ENCODE peak calls at places on chromosomes 4 and X, in five cellular contexts. One of them, this sample, is unnamed.
A peak's percentile ranks its signal among the peaks of the same experiment; 100 is the strongest.

GRCh38 chrX:40008841-40009461 is 88.8 kb downstream of the BCOR start:
- DNase-seq in PC-3: no peak
- DNase-seq in GM23248: peak; percentile 43
- DNase-seq in neural progenitor cell: peak; percentile 72
- DNase-seq in MM.1S: no peak
- DNase-seq in this sample: peak; percentile 52

GRCh38 chr4:15469402-15470148 is at the start of gene CC2D2A:
- DNase-seq in PC-3: peak; percentile 47
- DNase-seq in GM23248: peak; percentile 81
- DNase-seq in neural progenitor cell: peak; percentile 50
- DNase-seq in MM.1S: no peak
- DNase-seq in this sample: peak; percentile 66

GRCh38 chr4:176549161-176549865 is 229.5 kb downstream of the SPCS3 start:
- DNase-seq in PC-3: peak; percentile 69
- DNase-seq in GM23248: peak; percentile 64
- DNase-seq in neural progenitor cell: no peak
- DNase-seq in MM.1S: no peak
- DNase-seq in this sample: no peak

GRCh38 chr4:166502660-166503059 is 629.6 kb downstream of the TLL1 start:
- DNase-seq in PC-3: no peak
- DNase-seq in GM23248: no peak
- DNase-seq in neural progenitor cell: no peak
- DNase-seq in MM.1S: no peak
- DNase-seq in this sample: no peak

GRCh38 chr4:12949719-12950118 is 534.4 kb downstream of the RAB28 start:
- DNase-seq in PC-3: peak; percentile 50
- DNase-seq in GM23248: no peak
- DNase-seq in neural progenitor cell: no peak
- DNase-seq in MM.1S: no peak
- DNase-seq in this sample: no peak

GRCh38 chrX:65601530-65602281 is 65.7 kb upstream of the MSN start:
- DNase-seq in PC-3: peak; percentile 68
- DNase-seq in GM23248: peak; percentile 86
- DNase-seq in neural progenitor cell: no peak
- DNase-seq in MM.1S: peak; percentile 34
- DNase-seq in this sample: no peak

GRCh38 chrX:1743105-1743504 is 128.2 kb downstream of the ASMT start:
- DNase-seq in PC-3: no peak
- DNase-seq in GM23248: no peak
- DNase-seq in neural progenitor cell: no peak
- DNase-seq in MM.1S: no peak
- DNase-seq in this sample: no peak

GRCh38 chrX:1928805-1929204 is 313.9 kb downstream of the ASMT start:
- DNase-seq in PC-3: no peak
- DNase-seq in GM23248: no peak
- DNase-seq in neural progenitor cell: peak; percentile 45
- DNase-seq in MM.1S: no peak
- DNase-seq in this sample: peak; percentile 87

GRCh38 chr4:185232370-185232769 is 23.0 kb downstream of the SNX25 start:
- DNase-seq in PC-3: peak; percentile 13
- DNase-seq in GM23248: peak; percentile 50
- DNase-seq in neural progenitor cell: no peak
- DNase-seq in MM.1S: no peak
- DNase-seq in this sample: no peak

GRCh38 chrX:49934148-49934547 is 11.8 kb downstream of the CLCN5 start:
- DNase-seq in PC-3: peak; percentile 37
- DNase-seq in GM23248: no peak
- DNase-seq in neural progenitor cell: no peak
- DNase-seq in MM.1S: no peak
- DNase-seq in this sample: no peak

GRCh38 chr4:29002151-29002550 is 1718.0 kb upstream of the PCDH7 start:
- DNase-seq in PC-3: no peak
- DNase-seq in GM23248: no peak
- DNase-seq in neural progenitor cell: peak; percentile 79
- DNase-seq in MM.1S: no peak
- DNase-seq in this sample: peak; percentile 55

GRCh38 chr4:47187608-47188007 is 156.2 kb downstream of the GABRB1 start:
- DNase-seq in PC-3: no peak
- DNase-seq in GM23248: no peak
- DNase-seq in neural progenitor cell: no peak
- DNase-seq in MM.1S: no peak
- DNase-seq in this sample: no peak

GRCh38 chr4:153794001-153794400 is 5.1 kb upstream of the SFRP2 start:
- DNase-seq in PC-3: peak; percentile 29
- DNase-seq in GM23248: no peak
- DNase-seq in neural progenitor cell: no peak
- DNase-seq in MM.1S: no peak
- DNase-seq in this sample: no peak

GRCh38 chr4:136687118-136687517 is 845.2 kb downstream of the PCDH18 start:
- DNase-seq in PC-3: no peak
- DNase-seq in GM23248: no peak
- DNase-seq in neural progenitor cell: peak; percentile 16
- DNase-seq in MM.1S: no peak
- DNase-seq in this sample: peak; percentile 52

GRCh38 chr4:1866095-1866755 is 5.0 kb upstream of the NSD2 start:
- DNase-seq in PC-3: no peak
- DNase-seq in GM23248: no peak
- DNase-seq in neural progenitor cell: no peak
- DNase-seq in MM.1S: no peak
- DNase-seq in this sample: no peak

GRCh38 chrX:38985375-38985774 is 184.1 kb downstream of the MID1IP1 start:
- DNase-seq in PC-3: peak; percentile 58
- DNase-seq in GM23248: peak; percentile 41
- DNase-seq in neural progenitor cell: no peak
- DNase-seq in MM.1S: peak; percentile 38
- DNase-seq in this sample: peak; percentile 61

GRCh38 chr4:16858275-16858752 is 40.1 kb downstream of the LDB2 start:
- DNase-seq in PC-3: peak; percentile 23
- DNase-seq in GM23248: peak; percentile 32
- DNase-seq in neural progenitor cell: no peak
- DNase-seq in MM.1S: no peak
- DNase-seq in this sample: peak; percentile 52

GRCh38 chr4:98845960-98846359 is 83.0 kb downstream of the EIF4E start:
- DNase-seq in PC-3: no peak
- DNase-seq in GM23248: no peak
- DNase-seq in neural progenitor cell: no peak
- DNase-seq in MM.1S: no peak
- DNase-seq in this sample: no peak

GRCh38 chr4:67533112-67533511 is 12.2 kb downstream of the CENPC start:
- DNase-seq in PC-3: no peak
- DNase-seq in GM23248: no peak
- DNase-seq in neural progenitor cell: no peak
- DNase-seq in MM.1S: no peak
- DNase-seq in this sample: no peak

GRCh38 chr4:139555073-139555704 is 830 bp downstream of the SETD7 start:
- DNase-seq in PC-3: peak; percentile 77
- DNase-seq in GM23248: peak; percentile 96
- DNase-seq in neural progenitor cell: peak; percentile 80
- DNase-seq in MM.1S: peak; percentile 91
- DNase-seq in this sample: peak; percentile 80

GRCh38 chrX:150489359-150490015 is 78.9 kb upstream of the MTM1 start:
- DNase-seq in PC-3: no peak
- DNase-seq in GM23248: no peak
- DNase-seq in neural progenitor cell: no peak
- DNase-seq in MM.1S: no peak
- DNase-seq in this sample: peak; percentile 4

GRCh38 chr4:173748353-173748752 is 218.3 kb upstream of the HAND2 start:
- DNase-seq in PC-3: no peak
- DNase-seq in GM23248: peak; percentile 45
- DNase-seq in neural progenitor cell: no peak
- DNase-seq in MM.1S: peak; percentile 28
- DNase-seq in this sample: no peak

GRCh38 chr4:97317691-97318090 is 825.6 kb downstream of the STPG2 start:
- DNase-seq in PC-3: no peak
- DNase-seq in GM23248: no peak
- DNase-seq in neural progenitor cell: peak; percentile 65
- DNase-seq in MM.1S: no peak
- DNase-seq in this sample: peak; percentile 9

GRCh38 chr4:20015825-20016224 is 235.9 kb upstream of the SLIT2 start:
- DNase-seq in PC-3: peak; percentile 80
- DNase-seq in GM23248: no peak
- DNase-seq in neural progenitor cell: no peak
- DNase-seq in MM.1S: no peak
- DNase-seq in this sample: no peak

GRCh38 chr4:150773729-150774449 is 191.9 kb downstream of the MAB21L2 start:
- DNase-seq in PC-3: no peak
- DNase-seq in GM23248: no peak
- DNase-seq in neural progenitor cell: no peak
- DNase-seq in MM.1S: no peak
- DNase-seq in this sample: no peak

GRCh38 chrX:114071412-114071811 is 512.5 kb upstream of the HTR2C start:
- DNase-seq in PC-3: no peak
- DNase-seq in GM23248: no peak
- DNase-seq in neural progenitor cell: no peak
- DNase-seq in MM.1S: no peak
- DNase-seq in this sample: no peak

GRCh38 chrX:108396188-108396885 is 41.9 kb downstream of the COL4A6 start:
- DNase-seq in PC-3: peak; percentile 68
- DNase-seq in GM23248: peak; percentile 36
- DNase-seq in neural progenitor cell: no peak
- DNase-seq in MM.1S: no peak
- DNase-seq in this sample: peak; percentile 58

GRCh38 chrX:54423161-54423888 is 16.9 kb upstream of the TSR2 start:
- DNase-seq in PC-3: no peak
- DNase-seq in GM23248: no peak
- DNase-seq in neural progenitor cell: peak; percentile 63
- DNase-seq in MM.1S: no peak
- DNase-seq in this sample: peak; percentile 76

GRCh38 chrX:80812176-80812575 is 2.5 kb upstream of the BRWD3 start:
- DNase-seq in PC-3: peak; percentile 26
- DNase-seq in GM23248: peak; percentile 42
- DNase-seq in neural progenitor cell: peak; percentile 56
- DNase-seq in MM.1S: peak; percentile 53
- DNase-seq in this sample: peak; percentile 75

GRCh38 chrX:78322863-78323262 is 4.5 kb downstream of the CYSLTR1 start:
- DNase-seq in PC-3: no peak
- DNase-seq in GM23248: no peak
- DNase-seq in neural progenitor cell: no peak
- DNase-seq in MM.1S: no peak
- DNase-seq in this sample: no peak

GRCh38 chr4:173257732-173258717 is 76.1 kb downstream of the HMGB2 start:
- DNase-seq in PC-3: peak; percentile 73
- DNase-seq in GM23248: peak; percentile 78
- DNase-seq in neural progenitor cell: peak; percentile 81
- DNase-seq in MM.1S: peak; percentile 76
- DNase-seq in this sample: peak; percentile 90

GRCh38 chrX:47380268-47380667 is 9.9 kb downstream of the ZNF157 start:
- DNase-seq in PC-3: peak; percentile 62
- DNase-seq in GM23248: no peak
- DNase-seq in neural progenitor cell: no peak
- DNase-seq in MM.1S: no peak
- DNase-seq in this sample: no peak

GRCh38 chr4:41913509-41913908 is 21.7 kb upstream of the TMEM33 start:
- DNase-seq in PC-3: peak; percentile 69
- DNase-seq in GM23248: no peak
- DNase-seq in neural progenitor cell: no peak
- DNase-seq in MM.1S: no peak
- DNase-seq in this sample: no peak

DNA sequence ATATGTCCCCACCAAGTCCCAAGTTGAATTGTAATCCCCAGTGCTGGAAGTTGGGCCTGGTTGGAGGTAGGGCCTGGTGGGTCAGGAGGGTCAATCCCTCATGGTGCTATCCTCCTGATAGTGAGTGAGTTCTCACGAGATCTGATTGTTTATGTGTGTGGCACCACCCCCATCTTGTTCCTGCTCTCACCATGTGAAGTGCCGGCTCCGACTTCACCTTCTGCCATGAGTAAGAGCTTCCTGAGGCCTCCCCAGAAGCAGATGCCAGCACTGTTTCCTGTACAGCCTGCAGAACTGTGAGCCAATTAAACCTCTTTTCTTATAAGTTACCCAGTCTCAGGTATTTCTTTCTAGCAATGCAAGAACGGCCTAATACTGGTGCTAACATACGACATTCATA is 22.7 kb upstream of the TMEM33 start:
- DNase-seq in PC-3: no peak
- DNase-seq in GM23248: no peak
- DNase-seq in neural progenitor cell: no peak
- DNase-seq in MM.1S: no peak
- DNase-seq in this sample: no peak
- TF ChIP-seq EZH2phosphoT487 in PC-3: no peak
- TF ChIP-seq EZH2phosphoT487 in GM23248: no peak
- TF ChIP-seq EZH2phosphoT487 in neural progenitor cell: no peak
- TF ChIP-seq EZH2phosphoT487 in MM.1S: no peak
- TF ChIP-seq EZH2phosphoT487 in this sample: no peak

GRCh38 chr4:87268401-87268800 is 48.0 kb upstream of the KLHL8 start:
- DNase-seq in PC-3: no peak
- DNase-seq in GM23248: no peak
- DNase-seq in neural progenitor cell: no peak
- DNase-seq in MM.1S: no peak
- DNase-seq in this sample: no peak
- TF ChIP-seq EZH2 in PC-3: no peak
- TF ChIP-seq EZH2 in GM23248: no peak
- TF ChIP-seq EZH2 in neural progenitor cell: no peak
- TF ChIP-seq EZH2 in MM.1S: no peak
- TF ChIP-seq EZH2 in this sample: no peak

DNA sequence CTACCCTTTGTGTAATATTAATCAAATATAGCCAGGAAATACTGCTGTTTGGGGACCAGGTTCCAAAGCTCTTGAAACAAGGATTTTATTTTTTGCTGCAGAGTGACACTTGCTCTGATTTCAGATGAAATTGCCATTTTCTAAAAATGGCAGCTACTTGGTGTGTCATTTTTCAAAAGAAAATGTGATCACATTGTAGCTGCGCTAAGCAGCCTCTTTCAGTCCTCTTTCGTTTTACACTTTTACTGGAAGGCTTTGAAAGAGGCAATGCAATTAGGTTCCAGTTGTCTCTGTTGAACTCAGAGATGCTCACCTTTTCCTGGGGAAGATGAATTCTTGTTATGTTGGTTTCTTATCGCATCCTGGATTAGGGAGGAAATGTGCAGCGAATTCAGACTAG is 85.1 kb downstream of the CT47B1 start:
- DNase-seq in PC-3: no peak
- DNase-seq in GM23248: no peak
- DNase-seq in neural progenitor cell: no peak
- DNase-seq in MM.1S: peak; percentile 54
- DNase-seq in this sample: no peak
- H2AFZ ChIP-seq in PC-3: peak overlapping the region; percentile 59
- H2AFZ ChIP-seq in GM23248: peak overlapping the region; percentile 54
- H2AFZ ChIP-seq in neural progenitor cell: peak overlapping the region; percentile 29
- H2AFZ ChIP-seq in MM.1S: peak overlapping the region; percentile 40
- H2AFZ ChIP-seq in this sample: no peak overlapping the region

GRCh38 chr4:82814034-82814433 is 15.4 kb upstream of the SCD5 start:
- DNase-seq in PC-3: no peak
- DNase-seq in GM23248: no peak
- DNase-seq in neural progenitor cell: peak; percentile 55
- DNase-seq in MM.1S: no peak
- DNase-seq in this sample: no peak

GRCh38 chr4:82811392-82811791 is 12.8 kb upstream of the SCD5 start:
- DNase-seq in PC-3: no peak
- DNase-seq in GM23248: no peak
- DNase-seq in neural progenitor cell: no peak
- DNase-seq in MM.1S: no peak
- DNase-seq in this sample: no peak

GRCh38 chr4:82809614-82810013 is 11.0 kb upstream of the SCD5 start:
- DNase-seq in PC-3: no peak
- DNase-seq in GM23248: no peak
- DNase-seq in neural progenitor cell: no peak
- DNase-seq in MM.1S: no peak
- DNase-seq in this sample: no peak

GRCh38 chr4:82810171-82810570 is 11.6 kb upstream of the SCD5 start:
- DNase-seq in PC-3: no peak
- DNase-seq in GM23248: no peak
- DNase-seq in neural progenitor cell: no peak
- DNase-seq in MM.1S: no peak
- DNase-seq in this sample: no peak

GRCh38 chr4:82811838-82812672 is 13.5 kb upstream of the SCD5 start:
- DNase-seq in PC-3: no peak
- DNase-seq in GM23248: no peak
- DNase-seq in neural progenitor cell: peak; percentile 80
- DNase-seq in MM.1S: no peak
- DNase-seq in this sample: peak; percentile 73
- TF ChIP-seq EZH2phosphoT487 in PC-3: no peak
- TF ChIP-seq EZH2phosphoT487 in GM23248: no peak
- TF ChIP-seq EZH2phosphoT487 in neural progenitor cell: peak; percentile 31
- TF ChIP-seq EZH2phosphoT487 in MM.1S: no peak
- TF ChIP-seq EZH2phosphoT487 in this sample: no peak